ENCODE peak calls at places on chromosomes 4 and X, in eight cellular contexts. S, B, C, Z, R, N, Y and K are unnamed samples.

GRCh38 chr4:75658881-75659280 is 14.3 kb downstream of the G3BP2 start:
- DNase-seq in S (no peak), B (no peak), C (no peak), Z (no peak), R (no peak), N (peak; percentile 46), Y (no peak), K (no peak)

GRCh38 chr4:16206848-16207247 is 19.4 kb downstream of the TAPT1 start:
- DNase-seq in S (no peak), B (peak; percentile 11), C (no peak), Z (no peak), R (no peak), N (peak; percentile 20), Y (no peak), K (no peak)

GRCh38 chrX:574355-574754 is 56.2 kb upstream of the SHOX start:
- DNase-seq in S (no peak), B (peak; percentile 11), C (no peak), Z (no peak), R (no peak), N (no peak), Y (no peak), K (no peak)

GRCh38 chr4:81698536-81698935 is 226.8 kb upstream of the RASGEF1B start:
- DNase-seq in S (no peak), B (peak; percentile 63), C (peak; percentile 19), Z (no peak), R (no peak), N (no peak), Y (no peak), K (no peak)

GRCh38 chrX:119235872-119236598 is at the start of gene PGRMC1:
- DNase-seq in S (peak; percentile 76), B (peak; percentile 90), C (peak; percentile 83), Z (peak; percentile 87), R (peak; percentile 72), N (peak; percentile 88), Y (peak; percentile 94), K (peak; percentile 86)

GRCh38 chr4:6405417-6405747 is 67.0 kb downstream of the PPP2R2C start:
- DNase-seq in S (no peak), B (peak; percentile 56), C (no peak), Z (no peak), R (no peak), N (no peak), Y (peak; percentile 2), K (no peak)

GRCh38 chr4:165489786-165490185 is 111.0 kb downstream of the CPE start:
- DNase-seq in S (no peak), B (no peak), C (no peak), Z (no peak), R (no peak), N (peak; percentile 39), Y (no peak), K (peak; percentile 44)

GRCh38 chrX:155819966-155820491 is 61.1 kb upstream of the VAMP7 start:
- DNase-seq in S (peak; percentile 66), B (peak; percentile 68), C (peak; percentile 51), Z (peak; percentile 57), R (peak; percentile 7), N (peak; percentile 82), Y (no peak), K (peak; percentile 88)

GRCh38 chr4:4541040-4541631 is 712 bp downstream of the STX18 start:
- DNase-seq in S (peak; percentile 37), B (no peak), C (peak; percentile 45), Z (peak; percentile 58), R (no peak), N (peak; percentile 83), Y (no peak), K (peak; percentile 35)

GRCh38 chrX:96481831-96482230 is 202.8 kb upstream of the DIAPH2 start:
- DNase-seq in S (no peak), B (no peak), C (no peak), Z (no peak), R (no peak), N (no peak), Y (no peak), K (no peak)

GRCh38 chrX:66200050-66200664 is 36.1 kb downstream of the HEPH start:
- DNase-seq in S (peak; percentile 72), B (no peak), C (no peak), Z (no peak), R (no peak), N (peak; percentile 14), Y (no peak), K (no peak)

GRCh38 chrX:66200855-66201795 is 37.1 kb downstream of the HEPH start:
- DNase-seq in S (peak; percentile 51), B (no peak), C (peak; percentile 14), Z (no peak), R (no peak), N (peak; percentile 47), Y (no peak), K (peak; percentile 33)

DNA sequence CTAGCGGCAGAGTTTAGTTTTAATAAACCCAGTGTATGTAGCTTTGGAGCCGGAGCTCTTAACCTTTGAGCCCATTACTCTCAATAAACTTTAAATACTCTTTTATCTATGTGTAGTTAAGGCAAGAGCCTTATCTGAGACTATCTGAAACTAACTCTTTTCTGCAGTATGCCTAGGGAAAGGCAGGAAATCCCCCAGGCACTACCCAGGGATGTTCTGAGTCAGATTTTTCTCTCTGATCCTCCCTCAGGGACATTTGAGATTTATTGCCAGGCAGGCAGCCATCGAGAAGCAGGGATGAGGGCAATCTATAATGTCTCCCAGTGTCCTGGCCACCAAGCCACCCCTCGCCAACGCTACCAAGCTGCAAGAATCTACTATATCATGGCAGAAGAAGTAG is 39.1 kb downstream of the HEPH start:
- DNase-seq in S (no peak), B (no peak), C (no peak), Z (no peak), R (no peak), N (no peak), Y (no peak), K (no peak)
- H3K9me3 ChIP-seq in S (no peaks in the 10 kb centered on the region), B (no peaks in the 10 kb centered on the region), C (no peaks in the 10 kb centered on the region), Z (no peaks in the 10 kb centered on the region), R (no peaks in the 10 kb centered on the region), N (no peaks in the 10 kb centered on the region), Y (no peaks in the 10 kb centered on the region), K (no peaks in the 10 kb centered on the region)

DNA sequence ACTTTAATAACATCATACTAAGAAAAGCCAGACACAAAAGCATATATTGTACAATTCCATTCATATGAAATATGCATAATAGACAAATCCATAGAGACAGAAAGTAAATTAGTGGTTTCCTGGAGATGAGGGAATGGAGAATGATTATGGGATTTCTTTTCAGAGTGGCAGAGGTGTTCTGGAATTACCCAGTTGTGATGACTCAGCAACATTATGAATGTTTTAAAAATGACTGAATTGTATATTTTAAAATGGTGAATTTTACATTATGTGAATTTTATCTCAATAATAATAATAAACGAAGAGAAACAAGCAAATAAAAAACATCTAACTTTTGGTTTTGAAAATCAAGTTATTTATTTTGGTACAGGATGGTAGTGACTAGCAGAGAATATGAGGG is 11.2 kb downstream of the ZXDA start:
- DNase-seq in S (no peak), B (no peak), C (no peak), Z (no peak), R (no peak), N (peak; percentile 9), Y (no peak), K (no peak)
- H3K9me3 ChIP-seq in S (no peaks in the 10 kb centered on the region), B (peaks cover 67% of the 10 kb centered on the region), C (no peaks in the 10 kb centered on the region), Z (no peaks in the 10 kb centered on the region), R (no peaks in the 10 kb centered on the region), N (no peaks in the 10 kb centered on the region), Y (no peaks in the 10 kb centered on the region), K (no peaks in the 10 kb centered on the region)

DNA sequence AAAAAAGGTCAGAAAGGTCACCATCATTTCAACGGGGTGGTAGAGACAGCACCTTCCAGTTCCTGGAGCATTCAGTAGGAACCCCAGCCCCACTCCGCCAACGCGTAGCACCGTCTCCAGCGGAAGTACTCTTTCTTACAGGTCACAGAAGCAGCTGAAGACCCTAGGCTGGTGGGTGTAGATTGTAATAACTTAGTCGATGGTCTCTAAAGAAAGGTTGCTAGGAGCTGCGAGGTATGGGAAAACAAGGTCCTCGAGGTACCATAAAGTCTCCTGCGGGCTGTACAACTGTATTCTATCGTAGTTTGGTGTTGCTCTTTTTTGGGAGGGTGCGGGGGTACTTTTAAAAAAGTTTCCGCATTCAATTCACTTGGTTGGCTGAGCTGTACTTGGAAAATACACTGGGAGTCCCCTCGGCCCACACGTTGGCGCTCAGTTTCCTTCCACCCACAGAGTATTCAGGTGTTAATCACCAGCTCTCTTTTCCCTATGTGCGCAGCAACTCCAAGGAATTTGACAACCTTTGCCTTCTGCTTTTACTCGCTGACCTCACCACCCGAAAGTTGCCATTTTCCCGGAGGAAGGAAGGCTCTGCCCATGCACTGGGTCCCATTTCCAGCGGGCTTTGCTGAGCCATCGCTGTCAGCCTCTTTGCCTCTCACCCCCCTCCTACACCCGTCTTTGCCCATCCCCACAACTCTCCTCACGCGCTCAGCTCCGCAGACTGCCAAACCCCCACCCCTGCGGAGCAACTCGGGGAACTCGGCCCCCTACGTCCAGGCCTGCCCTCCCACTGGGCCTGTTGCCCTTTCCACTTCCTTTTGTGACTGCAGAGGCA is 4.8 kb upstream of the SOX3 start:
- DNase-seq in S (no peak), B (peak; percentile 24), C (no peak), Z (no peak), R (no peak), N (no peak), Y (no peak), K (no peak)
- H3K9me3 ChIP-seq in S (no peaks in the 10 kb centered on the region), B (peaks cover 4% of the 10 kb centered on the region), C (no peaks in the 10 kb centered on the region), Z (no peaks in the 10 kb centered on the region), R (no peaks in the 10 kb centered on the region), N (no peaks in the 10 kb centered on the region), Y (no peaks in the 10 kb centered on the region), K (no peaks in the 10 kb centered on the region)

GRCh38 chr4:71945791-71946190 is 86.0 kb upstream of the NPFFR2 start:
- DNase-seq in S (no peak), B (no peak), C (no peak), Z (no peak), R (no peak), N (no peak), Y (no peak), K (no peak)

GRCh38 chr4:71941001-71941400 is 90.8 kb upstream of the NPFFR2 start:
- DNase-seq in S (peak; percentile 37), B (peak; percentile 69), C (peak; percentile 13), Z (no peak), R (no peak), N (peak; percentile 51), Y (no peak), K (peak; percentile 66)

GRCh38 chr4:71944956-71945355 is 86.8 kb upstream of the NPFFR2 start:
- DNase-seq in S (no peak), B (no peak), C (peak; percentile 14), Z (no peak), R (no peak), N (peak; percentile 1), Y (no peak), K (no peak)
- H3K9me3 ChIP-seq in S (no peaks in the 10 kb centered on the region), B (no peaks in the 10 kb centered on the region), C (no peaks in the 10 kb centered on the region), Z (peaks cover 1% of the 10 kb centered on the region), R (no peaks in the 10 kb centered on the region), N (no peaks in the 10 kb centered on the region), Y (peaks cover 2% of the 10 kb centered on the region), K (peaks cover 2% of the 10 kb centered on the region)